ENCODE peak calls at places on chromosomes 12 and 14, in five cellular contexts. S is stimulated activated CD4-positive, alpha-beta T cell treated with anti-CD3 and anti-CD28 coated beads, Interleukin-2, amount 100 ng/mL, for 4 hours; A is RCC 7860; K is MV-4-11; L is naive thymus-derived CD4-positive, alpha-beta T cell. B is an unnamed sample.

GRCh38 chr12:108852674-108853073 is 4.7 kb downstream of the SSH1 start:
- DNase-seq in S (no peak), A (no peak), L (no peak), K (no peak), B (no peak)

GRCh38 chr12:24742378-24742777 is 206.5 kb downstream of the BCAT1 start:
- DNase-seq in L (no peak), A (no peak), K (peak), S (no peak), B (peak)

GRCh38 chr12:2641209-2641608 is 153.6 kb upstream of the FKBP4 start:
- DNase-seq in K (no peak), L (no peak), A (no peak), S (no peak), B (no peak)

GRCh38 chr14:35342160-35343010 is 50.2 kb downstream of the PSMA6 start:
- DNase-seq in L (no peak), A (no peak), S (no peak), K (no peak), B (no peak)

GRCh38 chr14:63547798-63548335 is 4.7 kb upstream of the PPP2R5E start:
- DNase-seq in S (no peak), A (no peak), K (no peak), L (no peak), B (no peak)

GRCh38 chr12:105882404-105882803 is 256.4 kb downstream of the NUAK1 start:
- DNase-seq in L (no peak), S (no peak), K (no peak), A (no peak), B (no peak)

GRCh38 chr12:29582677-29583076 is 85.2 kb upstream of the OVCH1 start:
- DNase-seq in L (no peak), K (no peak), A (no peak), S (no peak), B (no peak)

GRCh38 chr12:105588126-105588525 is 257.6 kb downstream of the C12orf75 start:
- DNase-seq in S (no peak), A (no peak), K (no peak), L (no peak), B (no peak)

GRCh38 chr14:23056257-23056955 is 914 bp downstream of the CDH24 start:
- DNase-seq in K (no peak), L (peak), S (peak), A (peak), B (peak)

GRCh38 chr14:99192823-99193222 is 79.2 kb downstream of the BCL11B start:
- DNase-seq in A (no peak), K (no peak), S (no peak), L (no peak), B (no peak)

GRCh38 chr12:51951843-51952722 is 584 bp downstream of the ACVR1B start:
- DNase-seq in K (no peak), S (no peak), A (no peak), L (peak), B (no peak)

GRCh38 chr12:68189766-68190700 is 30.5 kb upstream of the IFNG start:
- DNase-seq in K (peak), A (peak), S (peak), L (peak), B (peak)

GRCh38 chr12:89384050-89384749 is 31.9 kb upstream of the DUSP6 start:
- DNase-seq in A (no peak), K (peak), S (no peak), L (no peak), B (no peak)

GRCh38 chr12:1937481-1938224 is 19.2 kb upstream of the CACNA2D4 start:
- DNase-seq in A (no peak), K (no peak), S (no peak), L (no peak), B (no peak)

GRCh38 chr12:114340231-114340630 is 65.7 kb downstream of the TBX5 start:
- DNase-seq in L (no peak), S (no peak), A (no peak), K (no peak), B (no peak)